ENCODE peak calls at places on chromosome 4, in seven cellular contexts. One of them, this sample, is unnamed.

GRCh38 chr4:23022032-23022431 is 329.3 kb downstream of the GBA3 start:
- DNase-seq in foreskin fibroblast: peak
- DNase-seq in pancreas: no peak
- DNase-seq in lower leg skin: peak
- DNase-seq in ovary: no peak
- DNase-seq in A549: peak
- DNase-seq in brain microvascular endothelial cell: peak
- DNase-seq in this sample: no peak

GRCh38 chr4:10716163-10716562 is 31.6 kb upstream of the CLNK start:
- DNase-seq in pancreas: no peak
- DNase-seq in A549: no peak
- DNase-seq in lower leg skin: no peak
- DNase-seq in brain microvascular endothelial cell: no peak
- DNase-seq in ovary: no peak
- DNase-seq in foreskin fibroblast: peak
- DNase-seq in this sample: no peak

GRCh38 chr4:5378002-5378401 is 326.7 kb downstream of the STK32B start:
- DNase-seq in A549: peak
- DNase-seq in ovary: no peak
- DNase-seq in pancreas: no peak
- DNase-seq in brain microvascular endothelial cell: no peak
- DNase-seq in foreskin fibroblast: no peak
- DNase-seq in lower leg skin: no peak
- DNase-seq in this sample: no peak

GRCh38 chr4:54255881-54256280 is 26.8 kb downstream of the PDGFRA start:
- DNase-seq in ovary: no peak
- DNase-seq in A549: no peak
- DNase-seq in foreskin fibroblast: peak
- DNase-seq in brain microvascular endothelial cell: no peak
- DNase-seq in pancreas: no peak
- DNase-seq in lower leg skin: no peak
- DNase-seq in this sample: no peak

GRCh38 chr4:40255722-40256281 is 59.0 kb downstream of the RHOH start:
- DNase-seq in pancreas: no peak
- DNase-seq in ovary: no peak
- DNase-seq in foreskin fibroblast: peak
- DNase-seq in brain microvascular endothelial cell: peak
- DNase-seq in A549: peak
- DNase-seq in lower leg skin: no peak
- DNase-seq in this sample: peak

GRCh38 chr4:38013461-38014366 is 53.5 kb downstream of the PTTG2 start:
- DNase-seq in ovary: no peak
- DNase-seq in pancreas: peak
- DNase-seq in brain microvascular endothelial cell: peak
- DNase-seq in A549: no peak
- DNase-seq in foreskin fibroblast: peak
- DNase-seq in lower leg skin: no peak
- DNase-seq in this sample: no peak

GRCh38 chr4:105399535-105400161 is 74.2 kb downstream of the PPA2 start:
- DNase-seq in pancreas: no peak
- DNase-seq in A549: peak
- DNase-seq in lower leg skin: no peak
- DNase-seq in brain microvascular endothelial cell: peak
- DNase-seq in foreskin fibroblast: peak
- DNase-seq in ovary: no peak
- DNase-seq in this sample: peak

GRCh38 chr4:26330186-26330787 is 9.5 kb downstream of the RBPJ start:
- DNase-seq in ovary: no peak
- DNase-seq in A549: peak
- DNase-seq in brain microvascular endothelial cell: peak
- DNase-seq in pancreas: no peak
- DNase-seq in lower leg skin: no peak
- DNase-seq in foreskin fibroblast: peak
- DNase-seq in this sample: no peak

DNA sequence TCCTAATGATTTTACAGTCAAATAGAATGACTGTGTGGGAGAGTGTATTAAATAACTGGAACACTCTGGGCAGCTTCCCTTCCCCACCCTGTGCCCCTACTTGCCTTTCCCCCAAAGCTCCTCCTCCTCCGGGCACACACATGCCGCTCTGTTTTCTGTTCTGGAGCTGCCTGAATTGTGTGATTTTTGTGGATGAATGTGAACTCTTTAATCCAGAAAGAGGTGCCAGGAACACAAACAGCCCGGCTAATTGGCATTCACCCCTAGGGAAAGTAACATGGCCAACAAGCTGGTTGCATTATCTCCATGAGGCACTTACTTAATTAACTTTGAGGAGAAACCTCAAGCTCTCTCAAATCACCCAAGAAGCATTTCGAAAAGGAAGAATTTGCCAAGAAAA is 28.2 kb downstream of the FGF2 start:
- DNase-seq in A549: no peak
- DNase-seq in pancreas: no peak
- DNase-seq in foreskin fibroblast: peak
- DNase-seq in brain microvascular endothelial cell: no peak
- DNase-seq in ovary: peak
- DNase-seq in lower leg skin: no peak
- DNase-seq in this sample: no peak
- H3K4me3 ChIP-seq in A549: peak
- H3K4me3 ChIP-seq in pancreas: no peak
- H3K4me3 ChIP-seq in foreskin fibroblast: no peak
- H3K4me3 ChIP-seq in brain microvascular endothelial cell: peak
- H3K4me3 ChIP-seq in ovary: no peak
- H3K4me3 ChIP-seq in lower leg skin: no peak
- H3K4me3 ChIP-seq in this sample: peak

DNA sequence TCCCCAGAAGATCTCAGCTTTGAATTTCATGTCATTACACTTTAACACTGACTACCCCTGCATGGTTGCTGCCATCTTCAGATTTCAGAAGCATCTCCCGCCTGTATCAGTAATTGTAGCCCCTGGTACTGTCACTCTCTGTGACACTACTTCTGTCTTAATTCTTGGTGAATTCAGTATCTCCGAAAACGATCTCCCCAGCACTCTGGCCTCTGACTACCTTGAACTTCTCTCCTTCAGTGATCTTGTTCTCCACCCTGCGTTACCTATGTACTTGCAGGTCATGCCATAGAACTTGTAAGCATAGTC is 53.8 kb upstream of the ABCG2 start:
- DNase-seq in brain microvascular endothelial cell: no peak
- DNase-seq in pancreas: no peak
- DNase-seq in A549: no peak
- DNase-seq in foreskin fibroblast: no peak
- DNase-seq in ovary: no peak
- DNase-seq in lower leg skin: no peak
- DNase-seq in this sample: no peak
- TF ChIP-seq CTCF in brain microvascular endothelial cell: no peak
- TF ChIP-seq CTCF in pancreas: no peak
- TF ChIP-seq CTCF in A549: no peak
- TF ChIP-seq CTCF in foreskin fibroblast: no peak
- TF ChIP-seq CTCF in ovary: no peak
- TF ChIP-seq CTCF in lower leg skin: no peak
- TF ChIP-seq CTCF in this sample: no peak

GRCh38 chr4:6885953-6886557 is 23.6 kb upstream of the TBC1D14 start:
- DNase-seq in brain microvascular endothelial cell: peak
- DNase-seq in pancreas: no peak
- DNase-seq in ovary: no peak
- DNase-seq in lower leg skin: peak
- DNase-seq in foreskin fibroblast: peak
- DNase-seq in A549: peak
- DNase-seq in this sample: no peak
- H3K4me3 ChIP-seq in brain microvascular endothelial cell: no peak
- H3K4me3 ChIP-seq in pancreas: no peak
- H3K4me3 ChIP-seq in ovary: no peak
- H3K4me3 ChIP-seq in lower leg skin: no peak
- H3K4me3 ChIP-seq in foreskin fibroblast: no peak
- H3K4me3 ChIP-seq in A549: no peak
- H3K4me3 ChIP-seq in this sample: no peak

GRCh38 chr4:166341992-166342391 is 469.0 kb downstream of the TLL1 start:
- DNase-seq in lower leg skin: no peak
- DNase-seq in pancreas: no peak
- DNase-seq in A549: no peak
- DNase-seq in ovary: no peak
- DNase-seq in brain microvascular endothelial cell: no peak
- DNase-seq in foreskin fibroblast: no peak
- DNase-seq in this sample: no peak
- TF ChIP-seq CTCF in lower leg skin: no peak
- TF ChIP-seq CTCF in pancreas: no peak
- TF ChIP-seq CTCF in A549: no peak
- TF ChIP-seq CTCF in ovary: no peak
- TF ChIP-seq CTCF in brain microvascular endothelial cell: no peak
- TF ChIP-seq CTCF in foreskin fibroblast: no peak
- TF ChIP-seq CTCF in this sample: no peak

GRCh38 chr4:6663596-6664393 is 23.3 kb downstream of the MRFAP1 start:
- DNase-seq in pancreas: no peak
- DNase-seq in A549: no peak
- DNase-seq in foreskin fibroblast: peak
- DNase-seq in lower leg skin: no peak
- DNase-seq in ovary: peak
- DNase-seq in brain microvascular endothelial cell: no peak
- DNase-seq in this sample: no peak
- H3K4me3 ChIP-seq in pancreas: no peak
- H3K4me3 ChIP-seq in A549: peak
- H3K4me3 ChIP-seq in foreskin fibroblast: peak
- H3K4me3 ChIP-seq in lower leg skin: no peak
- H3K4me3 ChIP-seq in ovary: peak
- H3K4me3 ChIP-seq in brain microvascular endothelial cell: no peak
- H3K4me3 ChIP-seq in this sample: peak

GRCh38 chr4:78689700-78690318 is 86.3 kb upstream of the BMP2K start:
- DNase-seq in A549: peak
- DNase-seq in brain microvascular endothelial cell: no peak
- DNase-seq in pancreas: no peak
- DNase-seq in lower leg skin: no peak
- DNase-seq in foreskin fibroblast: no peak
- DNase-seq in ovary: no peak
- DNase-seq in this sample: no peak

GRCh38 chr4:78689224-78689623 is 86.9 kb upstream of the BMP2K start:
- DNase-seq in A549: no peak
- DNase-seq in brain microvascular endothelial cell: no peak
- DNase-seq in foreskin fibroblast: peak
- DNase-seq in ovary: no peak
- DNase-seq in pancreas: no peak
- DNase-seq in lower leg skin: no peak
- DNase-seq in this sample: no peak

GRCh38 chr4:78692815-78693156 is 83.4 kb upstream of the BMP2K start:
- DNase-seq in ovary: no peak
- DNase-seq in brain microvascular endothelial cell: no peak
- DNase-seq in foreskin fibroblast: peak
- DNase-seq in pancreas: no peak
- DNase-seq in lower leg skin: peak
- DNase-seq in A549: no peak
- DNase-seq in this sample: no peak

GRCh38 chr4:78691971-78692814 is 84.0 kb upstream of the BMP2K start:
- DNase-seq in A549: no peak
- DNase-seq in pancreas: no peak
- DNase-seq in lower leg skin: peak
- DNase-seq in foreskin fibroblast: no peak
- DNase-seq in ovary: no peak
- DNase-seq in brain microvascular endothelial cell: peak
- DNase-seq in this sample: no peak

DNA sequence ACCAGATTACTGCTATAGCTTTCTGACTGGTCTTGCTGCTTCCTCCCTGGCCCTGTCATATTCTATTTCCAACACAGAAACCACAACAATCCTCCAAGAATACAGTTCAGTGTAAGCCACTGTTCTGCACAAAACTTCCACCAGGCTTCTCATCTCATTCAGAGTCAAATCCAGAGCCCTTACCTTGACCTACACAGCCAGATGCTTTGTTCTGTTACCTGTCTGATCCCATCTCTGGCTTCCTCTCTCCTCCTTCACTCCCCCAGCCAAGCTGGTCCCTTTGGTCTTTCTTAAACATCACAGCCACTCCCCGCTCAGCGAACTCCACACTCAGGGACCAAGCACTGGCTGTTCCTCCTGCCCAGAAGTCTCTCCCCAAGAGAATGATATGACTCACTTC is 84.8 kb upstream of the BMP2K start:
- DNase-seq in A549: no peak
- DNase-seq in ovary: no peak
- DNase-seq in pancreas: no peak
- DNase-seq in lower leg skin: no peak
- DNase-seq in foreskin fibroblast: peak
- DNase-seq in brain microvascular endothelial cell: peak
- DNase-seq in this sample: no peak
- TF ChIP-seq CTCF in A549: no peak
- TF ChIP-seq CTCF in ovary: no peak
- TF ChIP-seq CTCF in pancreas: no peak
- TF ChIP-seq CTCF in lower leg skin: no peak
- TF ChIP-seq CTCF in foreskin fibroblast: no peak
- TF ChIP-seq CTCF in brain microvascular endothelial cell: no peak
- TF ChIP-seq CTCF in this sample: no peak

This sample was measured in HFF-Myc.